ENCODE peak calls at places on chromosomes 2 and 18, in four cellular contexts. One of them, this sample, is unnamed.

GRCh38 chr2:98346259-98347236 is at the start of gene CNGA3:
- DNase-seq in endothelial cell of umbilical vein: peak
- DNase-seq in endothelial cell: peak
- DNase-seq in NCI-H1092 treated with DMSO at 0.1 percent for 48 hours: no peak
- DNase-seq in this sample: no peak

GRCh38 chr18:5962362-5962761 is 67.0 kb upstream of the TMEM200C start:
- DNase-seq in endothelial cell of umbilical vein: no peak
- DNase-seq in endothelial cell: no peak
- DNase-seq in NCI-H1092 treated with DMSO at 0.1 percent for 48 hours: no peak
- DNase-seq in this sample: no peak

GRCh38 chr2:47520825-47521665 is 118.1 kb downstream of the MSH2 start:
- DNase-seq in endothelial cell of umbilical vein: peak
- DNase-seq in endothelial cell: peak
- DNase-seq in NCI-H1092 treated with DMSO at 0.1 percent for 48 hours: peak
- DNase-seq in this sample: peak

GRCh38 chr2:111950241-111950640 is 51.8 kb downstream of the MERTK start:
- DNase-seq in endothelial cell of umbilical vein: no peak
- DNase-seq in endothelial cell: no peak
- DNase-seq in NCI-H1092 treated with DMSO at 0.1 percent for 48 hours: no peak
- DNase-seq in this sample: no peak

GRCh38 chr2:177242136-177242987 is 22.2 kb downstream of the NFE2L2 start:
- DNase-seq in endothelial cell of umbilical vein: peak
- DNase-seq in endothelial cell: no peak
- DNase-seq in NCI-H1092 treated with DMSO at 0.1 percent for 48 hours: no peak
- DNase-seq in this sample: no peak

GRCh38 chr18:46071894-46072867 is at the start of gene PSTPIP2:
- DNase-seq in endothelial cell of umbilical vein: peak
- DNase-seq in endothelial cell: peak
- DNase-seq in NCI-H1092 treated with DMSO at 0.1 percent for 48 hours: no peak
- DNase-seq in this sample: no peak

GRCh38 chr18:47775961-47776360 is 154.5 kb downstream of the SMAD2 start:
- DNase-seq in endothelial cell of umbilical vein: peak
- DNase-seq in endothelial cell: no peak
- DNase-seq in NCI-H1092 treated with DMSO at 0.1 percent for 48 hours: no peak
- DNase-seq in this sample: no peak

GRCh38 chr2:1744446-1745170 is at the start of gene PXDN:
- DNase-seq in endothelial cell of umbilical vein: peak
- DNase-seq in endothelial cell: no peak
- DNase-seq in NCI-H1092 treated with DMSO at 0.1 percent for 48 hours: peak
- DNase-seq in this sample: no peak

GRCh38 chr2:182101263-182101662 is 115.6 kb downstream of the PPP1R1C start:
- DNase-seq in endothelial cell of umbilical vein: no peak
- DNase-seq in endothelial cell: no peak
- DNase-seq in NCI-H1092 treated with DMSO at 0.1 percent for 48 hours: no peak
- DNase-seq in this sample: peak

GRCh38 chr2:172000696-172001361 is 1.1 kb downstream of the METAP1D start:
- DNase-seq in endothelial cell of umbilical vein: no peak
- DNase-seq in endothelial cell: no peak
- DNase-seq in NCI-H1092 treated with DMSO at 0.1 percent for 48 hours: no peak
- DNase-seq in this sample: no peak

GRCh38 chr18:38445485-38446145 is 880.0 kb upstream of the CELF4 start:
- DNase-seq in endothelial cell of umbilical vein: no peak
- DNase-seq in endothelial cell: no peak
- DNase-seq in NCI-H1092 treated with DMSO at 0.1 percent for 48 hours: no peak
- DNase-seq in this sample: no peak

GRCh38 chr2:155525194-155525593 is 807.3 kb downstream of the NR4A2 start:
- DNase-seq in endothelial cell of umbilical vein: no peak
- DNase-seq in endothelial cell: no peak
- DNase-seq in NCI-H1092 treated with DMSO at 0.1 percent for 48 hours: peak
- DNase-seq in this sample: no peak

GRCh38 chr2:197803033-197803444 is 1.4 kb upstream of the PLCL1 start:
- DNase-seq in endothelial cell of umbilical vein: peak
- DNase-seq in endothelial cell: peak
- DNase-seq in NCI-H1092 treated with DMSO at 0.1 percent for 48 hours: peak
- DNase-seq in this sample: no peak

GRCh38 chr2:237593036-237593435 is 2.5 kb upstream of the RAB17 start:
- DNase-seq in endothelial cell of umbilical vein: no peak
- DNase-seq in endothelial cell: no peak
- DNase-seq in NCI-H1092 treated with DMSO at 0.1 percent for 48 hours: no peak
- DNase-seq in this sample: no peak

GRCh38 chr2:26927221-26927620 is 43.2 kb upstream of the MAPRE3 start:
- DNase-seq in endothelial cell of umbilical vein: no peak
- DNase-seq in endothelial cell: no peak
- DNase-seq in NCI-H1092 treated with DMSO at 0.1 percent for 48 hours: no peak
- DNase-seq in this sample: no peak

GRCh38 chr2:105144941-105145300 is 96.6 kb upstream of the GPR45 start:
- DNase-seq in endothelial cell of umbilical vein: no peak
- DNase-seq in endothelial cell: no peak
- DNase-seq in NCI-H1092 treated with DMSO at 0.1 percent for 48 hours: no peak
- DNase-seq in this sample: no peak

GRCh38 chr18:66616523-66616983 is 12.7 kb upstream of the CDH19 start:
- DNase-seq in endothelial cell of umbilical vein: peak
- DNase-seq in endothelial cell: no peak
- DNase-seq in NCI-H1092 treated with DMSO at 0.1 percent for 48 hours: peak
- DNase-seq in this sample: no peak

GRCh38 chr2:15832310-15832709 is 108.0 kb upstream of the MYCN start:
- DNase-seq in endothelial cell of umbilical vein: no peak
- DNase-seq in endothelial cell: no peak
- DNase-seq in NCI-H1092 treated with DMSO at 0.1 percent for 48 hours: no peak
- DNase-seq in this sample: no peak

GRCh38 chr2:71646028-71646427 is 192.7 kb downstream of the DYSF start:
- DNase-seq in endothelial cell of umbilical vein: no peak
- DNase-seq in endothelial cell: no peak
- DNase-seq in NCI-H1092 treated with DMSO at 0.1 percent for 48 hours: no peak
- DNase-seq in this sample: no peak

GRCh38 chr2:64359892-64360657 is 93.9 kb upstream of the LGALSL start:
- DNase-seq in endothelial cell of umbilical vein: peak
- DNase-seq in endothelial cell: no peak
- DNase-seq in NCI-H1092 treated with DMSO at 0.1 percent for 48 hours: no peak
- DNase-seq in this sample: no peak

GRCh38 chr2:8666581-8666980 is 15.3 kb upstream of the ID2 start:
- DNase-seq in endothelial cell of umbilical vein: no peak
- DNase-seq in endothelial cell: no peak
- DNase-seq in NCI-H1092 treated with DMSO at 0.1 percent for 48 hours: no peak
- DNase-seq in this sample: no peak

GRCh38 chr2:58866040-58866439 is 624.9 kb upstream of the FANCL start:
- DNase-seq in endothelial cell of umbilical vein: no peak
- DNase-seq in endothelial cell: peak
- DNase-seq in NCI-H1092 treated with DMSO at 0.1 percent for 48 hours: no peak
- DNase-seq in this sample: peak

GRCh38 chr2:160324161-160324768 is 124.2 kb upstream of the ITGB6 start:
- DNase-seq in endothelial cell of umbilical vein: peak
- DNase-seq in endothelial cell: peak
- DNase-seq in NCI-H1092 treated with DMSO at 0.1 percent for 48 hours: no peak
- DNase-seq in this sample: no peak

GRCh38 chr2:153543639-153544071 is 65.1 kb upstream of the RPRM start:
- DNase-seq in endothelial cell of umbilical vein: no peak
- DNase-seq in endothelial cell: no peak
- DNase-seq in NCI-H1092 treated with DMSO at 0.1 percent for 48 hours: peak
- DNase-seq in this sample: peak

GRCh38 chr2:189370719-189371118 is 70.6 kb upstream of the WDR75 start:
- DNase-seq in endothelial cell of umbilical vein: peak
- DNase-seq in endothelial cell: no peak
- DNase-seq in NCI-H1092 treated with DMSO at 0.1 percent for 48 hours: no peak
- DNase-seq in this sample: no peak

GRCh38 chr2:152525277-152525838 is 190.4 kb downstream of the FMNL2 start:
- DNase-seq in endothelial cell of umbilical vein: peak
- DNase-seq in endothelial cell: no peak
- DNase-seq in NCI-H1092 treated with DMSO at 0.1 percent for 48 hours: no peak
- DNase-seq in this sample: no peak

GRCh38 chr18:61628085-61628484 is 264.7 kb downstream of the RNF152 start:
- DNase-seq in endothelial cell of umbilical vein: peak
- DNase-seq in endothelial cell: no peak
- DNase-seq in NCI-H1092 treated with DMSO at 0.1 percent for 48 hours: no peak
- DNase-seq in this sample: no peak

GRCh38 chr2:233840520-233840919 is 13.8 kb downstream of the HJURP start:
- DNase-seq in endothelial cell of umbilical vein: no peak
- DNase-seq in endothelial cell: no peak
- DNase-seq in NCI-H1092 treated with DMSO at 0.1 percent for 48 hours: no peak
- DNase-seq in this sample: no peak

GRCh38 chr2:215403441-215404356 is 32.2 kb downstream of the FN1 start:
- DNase-seq in endothelial cell of umbilical vein: no peak
- DNase-seq in endothelial cell: no peak
- DNase-seq in NCI-H1092 treated with DMSO at 0.1 percent for 48 hours: no peak
- DNase-seq in this sample: no peak

GRCh38 chr2:201797175-201797840 is 9.0 kb upstream of the CDK15 start:
- DNase-seq in endothelial cell of umbilical vein: no peak
- DNase-seq in endothelial cell: no peak
- DNase-seq in NCI-H1092 treated with DMSO at 0.1 percent for 48 hours: no peak
- DNase-seq in this sample: no peak

GRCh38 chr18:75074196-75075015 is 134.5 kb downstream of the PTGR3 start:
- DNase-seq in endothelial cell of umbilical vein: no peak
- DNase-seq in endothelial cell: no peak
- DNase-seq in NCI-H1092 treated with DMSO at 0.1 percent for 48 hours: no peak
- DNase-seq in this sample: no peak

GRCh38 chr2:10019174-10019971 is 24.0 kb upstream of the KLF11 start:
- DNase-seq in endothelial cell of umbilical vein: no peak
- DNase-seq in endothelial cell: no peak
- DNase-seq in NCI-H1092 treated with DMSO at 0.1 percent for 48 hours: no peak
- DNase-seq in this sample: no peak

GRCh38 chr2:64422466-64422865 is 31.5 kb upstream of the LGALSL start:
- DNase-seq in endothelial cell of umbilical vein: no peak
- DNase-seq in endothelial cell: no peak
- DNase-seq in NCI-H1092 treated with DMSO at 0.1 percent for 48 hours: no peak
- DNase-seq in this sample: no peak

GRCh38 chr2:71120195-71120594 is 9.8 kb downstream of the MCEE start:
- DNase-seq in endothelial cell of umbilical vein: no peak
- DNase-seq in endothelial cell: no peak
- DNase-seq in NCI-H1092 treated with DMSO at 0.1 percent for 48 hours: no peak
- DNase-seq in this sample: no peak

GRCh38 chr2:158745067-158745865 is 49.9 kb upstream of the DAPL1 start:
- DNase-seq in endothelial cell of umbilical vein: peak
- DNase-seq in endothelial cell: peak
- DNase-seq in NCI-H1092 treated with DMSO at 0.1 percent for 48 hours: peak
- DNase-seq in this sample: peak

This sample was measured in iPS DF 19.7.